ENCODE peak calls at places on chromosomes 6 and 20, in seven cellular contexts. D, Z, E, N, L, A and F are unnamed samples.

GRCh38 chr6:80633412-80633811 is 526.9 kb downstream of the BCKDHB start:
- DNase-seq in D (no peak), Z (no peak), E (no peak), N (no peak), L (no peak), A (no peak), F (no peak)

GRCh38 chr20:35629432-35630145 is 14.0 kb downstream of the SPAG4 start:
- DNase-seq in D (no peak), Z (no peak), E (no peak), N (no peak), L (no peak), A (no peak), F (no peak)

GRCh38 chr6:75101896-75102680 is 103.8 kb downstream of the COL12A1 start:
- DNase-seq in D (no peak), Z (no peak), E (no peak), N (no peak), L (peak; percentile 91), A (no peak), F (no peak)

GRCh38 chr20:38514185-38514584 is 41.5 kb downstream of the RALGAPB start:
- DNase-seq in D (no peak), Z (no peak), E (no peak), N (no peak), L (no peak), A (no peak), F (no peak)

GRCh38 chr20:52493177-52493711 is 301.7 kb upstream of the ZFP64 start:
- DNase-seq in D (no peak), Z (peak; percentile 23), E (peak; percentile 34), N (no peak), L (no peak), A (no peak), F (peak; percentile 64)

GRCh38 chr20:7770578-7770977 is 169.7 kb downstream of the HAO1 start:
- DNase-seq in D (no peak), Z (peak; percentile 29), E (peak; percentile 37), N (no peak), L (no peak), A (no peak), F (peak; percentile 50)

GRCh38 chr6:11538049-11538798 is 675 bp downstream of the TMEM170B start:
- DNase-seq in D (peak; percentile 76), Z (peak; percentile 17), E (no peak), N (no peak), L (peak; percentile 14), A (peak; percentile 50), F (no peak)

GRCh38 chr6:133917781-133918180 is 28.9 kb downstream of the TCF21 start:
- DNase-seq in D (no peak), Z (no peak), E (no peak), N (no peak), L (no peak), A (no peak), F (no peak)

GRCh38 chr20:12575352-12576095 is 433.2 kb upstream of the SPTLC3 start:
- DNase-seq in D (no peak), Z (peak; percentile 84), E (no peak), N (no peak), L (peak; percentile 12), A (peak; percentile 64), F (peak; percentile 34)

GRCh38 chr6:23890543-23891227 is 235.3 kb upstream of the NRSN1 start:
- DNase-seq in D (no peak), Z (no peak), E (peak; percentile 16), N (no peak), L (peak; percentile 8), A (no peak), F (peak; percentile 76)

GRCh38 chr6:168964138-168964892 is 289.3 kb downstream of the THBS2 start:
- DNase-seq in D (no peak), Z (no peak), E (no peak), N (no peak), L (no peak), A (no peak), F (no peak)

GRCh38 chr20:59376109-59376841 is 75.9 kb downstream of the EDN3 start:
- DNase-seq in D (no peak), Z (no peak), E (no peak), N (no peak), L (no peak), A (no peak), F (no peak)

GRCh38 chr6:56529594-56530191 is 113.0 kb downstream of the DST start:
- DNase-seq in D (no peak), Z (no peak), E (no peak), N (no peak), L (no peak), A (no peak), F (no peak)

GRCh38 chr6:157430834-157431233 is 49.8 kb downstream of the ZDHHC14 start:
- DNase-seq in D (no peak), Z (peak; percentile 50), E (no peak), N (no peak), L (no peak), A (no peak), F (no peak)

GRCh38 chr20:297925-298754 is 770 bp downstream of the ZCCHC3 start:
- DNase-seq in D (peak; percentile 73), Z (peak; percentile 74), E (peak; percentile 25), N (peak; percentile 50), L (peak; percentile 74), A (peak; percentile 67), F (peak; percentile 49)

GRCh38 chr6:25635886-25636317 is 16.1 kb upstream of the SCGN start:
- DNase-seq in D (peak; percentile 61), Z (no peak), E (no peak), N (no peak), L (no peak), A (no peak), F (no peak)

GRCh38 chr6:124924333-124924759 is 37.9 kb upstream of the RNF217 start:
- DNase-seq in D (no peak), Z (no peak), E (no peak), N (no peak), L (peak; percentile 18), A (no peak), F (no peak)

GRCh38 chr6:63634630-63635029 is 972 bp upstream of the PHF3 start:
- DNase-seq in D (peak; percentile 61), Z (no peak), E (no peak), N (no peak), L (no peak), A (no peak), F (no peak)

GRCh38 chr6:108408453-108408852 is 113.6 kb downstream of the AFG1L start:
- DNase-seq in D (no peak), Z (no peak), E (no peak), N (no peak), L (peak; percentile 42), A (no peak), F (no peak)

GRCh38 chr20:44746367-44747165 is 901 bp downstream of the KCNK15 start:
- DNase-seq in D (peak; percentile 74), Z (no peak), E (no peak), N (no peak), L (no peak), A (peak; percentile 45), F (no peak)

GRCh38 chr20:44752099-44752931 is 6.7 kb downstream of the KCNK15 start:
- DNase-seq in D (no peak), Z (no peak), E (no peak), N (no peak), L (no peak), A (no peak), F (no peak)

GRCh38 chr20:44748005-44748370 is 2.3 kb downstream of the KCNK15 start:
- DNase-seq in D (no peak), Z (no peak), E (no peak), N (no peak), L (peak; percentile 23), A (peak; percentile 23), F (no peak)

GRCh38 chr20:44747166-44748004 is 1.7 kb downstream of the KCNK15 start:
- DNase-seq in D (peak; percentile 97), Z (peak; percentile 71), E (peak; percentile 66), N (peak; percentile 85), L (peak; percentile 71), A (peak; percentile 81), F (peak; percentile 80)

DNA sequence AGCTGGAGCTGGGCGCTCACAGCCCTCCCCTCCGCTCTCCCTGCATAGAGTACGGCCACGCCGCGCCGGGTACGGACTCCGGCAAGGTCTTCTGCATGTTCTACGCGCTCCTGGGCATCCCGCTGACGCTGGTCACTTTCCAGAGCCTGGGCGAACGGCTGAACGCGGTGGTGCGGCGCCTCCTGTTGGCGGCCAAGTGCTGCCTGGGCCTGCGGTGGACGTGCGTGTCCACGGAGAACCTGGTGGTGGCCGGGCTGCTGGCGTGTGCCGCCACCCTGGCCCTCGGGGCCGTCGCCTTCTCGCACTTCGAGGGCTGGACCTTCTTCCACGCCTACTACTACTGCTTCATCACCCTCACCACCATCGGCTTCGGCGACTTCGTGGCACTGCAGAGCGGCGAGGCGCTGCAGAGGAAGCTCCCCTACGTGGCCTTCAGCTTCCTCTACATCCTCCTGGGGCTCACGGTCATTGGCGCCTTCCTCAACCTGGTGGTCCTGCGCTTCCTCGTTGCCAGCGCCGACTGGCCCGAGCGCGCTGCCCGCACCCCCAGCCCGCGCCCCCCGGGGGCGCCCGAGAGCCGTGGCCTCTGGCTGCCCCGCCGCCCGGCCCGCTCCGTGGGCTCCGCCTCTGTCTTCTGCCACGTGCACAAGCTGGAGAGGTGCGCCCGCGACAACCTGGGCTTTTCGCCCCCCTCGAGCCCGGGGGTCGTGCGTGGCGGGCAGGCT is 4.6 kb downstream of the KCNK15 start:
- DNase-seq in D (peak; percentile 80), Z (no peak), E (no peak), N (no peak), L (no peak), A (peak; percentile 17), F (no peak)
- TF ChIP-seq CTCF in D (peak; percentile 76), Z (no peak), E (peak; percentile 4), N (no peak), L (no peak), A (no peak), F (peak; percentile 12)

GRCh38 chr6:122401104-122401503 is 1.7 kb downstream of the HSF2 start:
- DNase-seq in D (no peak), Z (no peak), E (no peak), N (no peak), L (no peak), A (no peak), F (no peak)
- H3K4me3 ChIP-seq in D (peak overlapping the region; percentile 91), Z (no peak overlapping the region), E (peak overlapping the region; percentile 99), N (peak overlapping the region; percentile 90), L (peak overlapping the region; percentile 75), A (no peak overlapping the region), F (no peak overlapping the region)

DNA sequence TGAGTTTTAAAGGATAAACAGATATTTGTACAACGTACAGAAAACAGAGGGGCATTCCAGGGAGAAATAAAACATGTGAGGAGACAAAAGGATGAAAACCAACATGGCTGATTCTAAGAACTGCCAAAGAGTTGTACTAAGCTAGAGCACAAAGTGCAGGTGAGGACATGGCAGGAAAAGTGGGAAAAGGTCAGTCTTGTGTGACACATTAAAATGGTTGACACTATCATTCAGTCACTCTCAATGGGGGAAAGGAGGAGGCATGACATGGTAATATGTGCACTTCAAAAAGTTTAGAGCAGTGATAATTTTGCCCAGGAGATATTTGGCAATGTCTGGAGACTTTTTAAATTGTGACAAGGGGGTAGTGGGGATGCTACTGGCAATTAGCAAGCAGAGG is 21.8 kb downstream of the PHIP start:
- DNase-seq in D (no peak), Z (no peak), E (no peak), N (no peak), L (no peak), A (no peak), F (no peak)
- H3K36me3 ChIP-seq in D (peaks cover 90% of the 10 kb centered on the region), Z (peaks cover 85% of the 10 kb centered on the region), E (peaks cover 2% of the 10 kb centered on the region), N (no peaks in the 10 kb centered on the region), L (peaks cover 2% of the 10 kb centered on the region), A (no peaks in the 10 kb centered on the region), F (peaks cover 2% of the 10 kb centered on the region)

GRCh38 chr20:50663095-50663821 is 28.1 kb downstream of the RIPOR3 start:
- DNase-seq in D (peak; percentile 73), Z (peak; percentile 30), E (no peak), N (peak; percentile 75), L (no peak), A (peak; percentile 77), F (peak; percentile 79)
- TF ChIP-seq CTCF in D (peak; percentile 75), Z (no peak), E (peak; percentile 23), N (peak; percentile 53), L (no peak), A (no peak), F (peak; percentile 37)

GRCh38 chr20:18314786-18315406 is 26.6 kb downstream of the ZNF133 start:
- DNase-seq in D (no peak), Z (no peak), E (peak; percentile 25), N (no peak), L (peak; percentile 1), A (no peak), F (peak; percentile 100)
- H3K4me3 ChIP-seq in D (no peak overlapping the region), Z (no peak overlapping the region), E (no peak overlapping the region), N (no peak overlapping the region), L (no peak overlapping the region), A (no peak overlapping the region), F (no peak overlapping the region)